ENCODE peak calls at places on chromosome 19, in six cellular contexts. Z is H1, D is IMR-90, C is neuronal stem cell, Y is mesendoderm, H is trophoblast cell. G is an unnamed sample.

GRCh38 chr19:32287811-32288227 is 57.6 kb upstream of the ZNF507 start:
- DNase-seq in Z (peak; percentile 79), D (peak; percentile 61), C (peak; percentile 63), Y (peak; percentile 89), H (peak; percentile 75), G (peak; percentile 84)

GRCh38 chr19:3575949-3576673 is 3.4 kb downstream of the HMG20B start:
- DNase-seq in Z (no peak), D (no peak), C (no peak), Y (no peak), H (no peak), G (no peak)

GRCh38 chr19:22532388-22533310 is 101.5 kb upstream of the ZNF492 start:
- DNase-seq in Z (no peak), D (no peak), C (no peak), Y (no peak), H (peak; percentile 2), G (no peak)

GRCh38 chr19:3277649-3278048 is 53.2 kb downstream of the CELF5 start:
- DNase-seq in Z (no peak), D (no peak), C (no peak), Y (no peak), H (no peak), G (no peak)

GRCh38 chr19:29329460-29330134 is 116.6 kb upstream of the UQCRFS1 start:
- DNase-seq in Z (peak; percentile 71), D (no peak), C (peak; percentile 54), Y (peak; percentile 83), H (peak; percentile 36), G (peak; percentile 81)

GRCh38 chr19:13483215-13483614 is 23.1 kb downstream of the CACNA1A start:
- DNase-seq in Z (no peak), D (no peak), C (no peak), Y (peak; percentile 40), H (no peak), G (no peak)

GRCh38 chr19:38838986-38839761 is 7.6 kb upstream of the ECH1 start:
- DNase-seq in Z (no peak), D (no peak), C (no peak), Y (no peak), H (peak; percentile 42), G (no peak)

GRCh38 chr19:22784051-22784450 is at the start of gene ZNF99:
- DNase-seq in Z (no peak), D (no peak), C (no peak), Y (no peak), H (peak; percentile 60), G (no peak)

GRCh38 chr19:43765109-43765876 is 10.5 kb upstream of the SMG9 start:
- DNase-seq in Z (no peak), D (peak; percentile 97), C (no peak), Y (peak; percentile 89), H (peak; percentile 96), G (peak; percentile 60)

GRCh38 chr19:44807652-44808462 is 1.0 kb upstream of the BCAM start:
- DNase-seq in Z (no peak), D (peak; percentile 34), C (peak; percentile 64), Y (peak; percentile 95), H (peak; percentile 80), G (peak; percentile 99)

GRCh38 chr19:55641376-55642152 is 762 bp downstream of the ZNF580 start:
- DNase-seq in Z (no peak), D (peak; percentile 18), C (no peak), Y (peak; percentile 48), H (no peak), G (no peak)

GRCh38 chr19:41441321-41441945 is 1.5 kb upstream of the ERICH4 start:
- DNase-seq in Z (no peak), D (no peak), C (no peak), Y (no peak), H (no peak), G (no peak)

GRCh38 chr19:11699931-11700794 is 38.6 kb downstream of the ZNF823 start:
- DNase-seq in Z (no peak), D (peak; percentile 42), C (no peak), Y (peak; percentile 44), H (peak; percentile 80), G (no peak)

GRCh38 chr19:13794388-13794751 is 873 bp upstream of the ZSWIM4 start:
- DNase-seq in Z (no peak), D (peak; percentile 96), C (no peak), Y (no peak), H (peak; percentile 67), G (no peak)

GRCh38 chr19:14072535-14073231 is at the start of gene MISP3:
- DNase-seq in Z (no peak), D (no peak), C (no peak), Y (no peak), H (peak; percentile 68), G (no peak)

DNA sequence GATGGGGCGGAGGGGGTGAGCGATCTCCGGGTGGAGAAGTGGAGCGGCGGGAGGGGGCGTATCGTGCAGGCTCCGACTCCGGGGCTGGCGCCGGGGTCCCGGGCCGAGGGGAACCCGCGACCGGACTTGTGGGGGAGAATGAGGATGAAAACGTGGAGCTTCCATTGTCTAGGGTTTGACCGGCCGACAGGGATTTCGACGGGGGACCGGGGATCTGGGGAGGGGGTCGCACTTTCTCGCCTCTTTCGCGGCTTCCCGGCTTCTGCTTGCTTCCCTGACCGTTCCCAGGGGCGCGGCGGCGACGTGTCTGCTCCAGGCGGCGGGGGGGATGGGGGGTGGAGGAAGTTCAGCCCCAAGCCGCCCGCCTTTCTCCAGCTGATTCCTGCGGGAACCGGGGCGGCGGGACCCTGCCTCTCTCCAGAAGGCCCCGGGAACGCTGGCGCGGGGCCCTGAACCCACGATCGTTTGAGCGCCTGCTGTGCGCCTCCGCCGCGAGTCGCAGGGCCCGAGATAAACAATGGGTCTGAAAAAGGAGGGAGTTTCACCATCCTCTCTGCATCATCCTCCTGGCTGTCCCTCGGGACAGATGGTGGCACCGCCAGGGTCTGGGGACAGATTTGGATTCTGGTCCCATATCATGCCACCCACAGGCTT is 790 bp downstream of the TPM4 start:
- DNase-seq in Z (peak; percentile 65), D (no peak), C (no peak), Y (peak; percentile 48), H (peak; percentile 60), G (no peak)
- H3K23ac ChIP-seq in Z (no peak overlapping the region), D (peak overlapping the region; percentile 99), C (peak overlapping the region; percentile 1), Y (no peak overlapping the region), H (no peak overlapping the region), G (no peak overlapping the region)

GRCh38 chr19:48814895-48815294 is 4.1 kb upstream of the BCAT2 start:
- DNase-seq in Z (no peak), D (no peak), C (no peak), Y (peak; percentile 45), H (no peak), G (peak; percentile 51)

GRCh38 chr19:48815870-48816501 is 5.2 kb upstream of the BCAT2 start:
- DNase-seq in Z (no peak), D (peak; percentile 43), C (no peak), Y (peak; percentile 35), H (peak; percentile 75), G (no peak)

GRCh38 chr19:48819366-48819816 is 8.6 kb upstream of the BCAT2 start:
- DNase-seq in Z (no peak), D (peak; percentile 79), C (no peak), Y (no peak), H (peak; percentile 42), G (no peak)

GRCh38 chr19:48818234-48818823 is 7.5 kb upstream of the BCAT2 start:
- DNase-seq in Z (no peak), D (no peak), C (no peak), Y (no peak), H (no peak), G (no peak)

DNA sequence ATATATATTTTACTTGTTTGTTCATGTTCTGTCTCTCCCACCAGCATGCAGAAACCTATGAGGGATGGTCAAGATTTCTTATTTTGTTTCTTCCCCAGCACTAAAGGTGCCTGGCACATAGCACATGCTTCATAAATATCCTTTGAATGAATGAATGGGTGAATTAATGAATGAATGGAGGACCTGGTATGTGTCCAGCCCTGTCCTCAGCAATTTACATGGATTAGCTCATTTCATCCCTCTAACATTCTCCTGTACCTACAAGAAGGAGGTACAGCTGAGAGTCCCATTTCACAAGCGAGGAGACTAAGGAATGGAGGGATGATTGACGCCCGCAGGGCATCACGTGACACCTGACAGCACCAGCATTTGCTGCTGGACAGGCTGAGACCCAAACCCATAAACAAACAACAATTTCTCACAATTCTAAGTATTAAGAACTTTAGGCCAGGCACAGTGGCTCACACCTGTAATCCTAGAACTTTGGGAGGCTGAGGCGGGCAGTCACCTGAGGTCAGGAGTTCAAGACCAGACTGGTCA is 6.8 kb upstream of the BCAT2 start:
- DNase-seq in Z (no peak), D (no peak), C (no peak), Y (no peak), H (peak; percentile 90), G (no peak)
- H3K23ac ChIP-seq in Z (no peak overlapping the region), D (no peak overlapping the region), C (no peak overlapping the region), Y (no peak overlapping the region), H (no peak overlapping the region), G (no peak overlapping the region)

DNA sequence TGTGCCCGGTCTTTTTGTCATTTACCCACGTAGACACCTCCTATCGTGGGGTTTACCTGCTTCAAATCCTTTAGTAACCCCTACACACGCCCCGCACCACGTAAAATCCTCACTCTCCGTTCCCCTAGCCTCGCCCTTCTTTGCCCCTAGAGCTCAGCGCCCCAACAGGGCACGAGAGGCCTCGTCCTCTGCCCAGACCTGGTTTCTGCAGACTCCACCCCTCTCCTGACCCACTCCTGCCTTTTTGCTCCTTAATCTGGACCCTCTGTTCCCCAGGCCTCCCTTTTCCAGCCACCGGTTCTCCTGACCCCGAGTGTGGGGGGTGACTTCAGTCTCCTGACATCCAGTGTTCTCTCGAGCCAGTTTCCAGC is 427 bp downstream of the ZNF528 start:
- DNase-seq in Z (no peak), D (peak; percentile 1), C (no peak), Y (no peak), H (no peak), G (no peak)
- H3K23ac ChIP-seq in Z (no peak overlapping the region), D (peak overlapping the region; percentile 64), C (no peak overlapping the region), Y (no peak overlapping the region), H (no peak overlapping the region), G (no peak overlapping the region)

GRCh38 chr19:19385131-19385899 is 20.2 kb upstream of the GATAD2A start:
- DNase-seq in Z (peak; percentile 99), D (peak; percentile 100), C (peak; percentile 100), Y (peak; percentile 100), H (peak; percentile 100), G (peak; percentile 100)

GRCh38 chr19:19387108-19387507 is 18.4 kb upstream of the GATAD2A start:
- DNase-seq in Z (no peak), D (no peak), C (no peak), Y (no peak), H (no peak), G (no peak)

GRCh38 chr19:19386373-19386869 is 19.1 kb upstream of the GATAD2A start:
- DNase-seq in Z (peak; percentile 55), D (no peak), C (no peak), Y (no peak), H (no peak), G (no peak)

GRCh38 chr19:19384486-19384885 is 21.0 kb upstream of the GATAD2A start:
- DNase-seq in Z (no peak), D (no peak), C (no peak), Y (no peak), H (no peak), G (no peak)

DNA sequence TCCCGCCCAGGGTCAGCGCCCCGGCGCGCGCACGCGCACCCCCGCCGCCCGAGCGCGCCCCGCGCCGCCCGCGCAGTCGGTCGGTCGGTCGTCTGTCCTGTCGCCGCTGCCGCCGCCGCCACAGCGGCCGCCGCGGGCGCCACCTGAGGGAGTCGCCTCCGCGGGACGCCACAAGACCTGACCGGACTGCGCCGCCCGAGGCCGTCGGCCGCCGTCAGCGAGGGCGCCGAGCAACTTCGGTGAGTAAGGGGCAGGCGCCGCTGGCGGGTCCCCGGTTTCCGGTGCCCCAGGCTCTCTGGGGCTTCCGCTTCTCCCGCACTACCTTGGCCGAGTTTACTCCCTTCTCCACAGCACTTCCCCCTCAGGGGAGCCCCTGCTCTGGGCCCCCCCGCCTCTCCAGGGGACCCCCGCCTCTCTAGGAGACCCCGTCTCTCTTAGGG is 19.6 kb upstream of the GATAD2A start:
- DNase-seq in Z (peak; percentile 74), D (no peak), C (no peak), Y (peak; percentile 73), H (peak; percentile 74), G (peak; percentile 52)
- H3K23ac ChIP-seq in Z (no peak overlapping the region), D (no peak overlapping the region), C (peak overlapping the region; percentile 31), Y (no peak overlapping the region), H (no peak overlapping the region), G (no peak overlapping the region)